ENCODE peak calls at places on chromosomes 6 and 20, in four cellular contexts. One of them, this sample, is unnamed.

GRCh38 chr6:131159578-131159977 is 24.3 kb downstream of the AKAP7 start:
- DNase-seq in activated B cell treated with CpG ODN at 0.5 μM for 24 hours: no peak
- DNase-seq in GM10248: no peak
- DNase-seq in ovary: no peak
- DNase-seq in this sample: peak

GRCh38 chr6:166996406-166996805 is 2.8 kb upstream of the CEP43 start:
- DNase-seq in ovary: no peak
- DNase-seq in activated B cell treated with CpG ODN at 0.5 μM for 24 hours: no peak
- DNase-seq in GM10248: no peak
- DNase-seq in this sample: peak

GRCh38 chr6:37137201-37137880 is 32.6 kb upstream of the PIM1 start:
- DNase-seq in GM10248: peak
- DNase-seq in ovary: no peak
- DNase-seq in activated B cell treated with CpG ODN at 0.5 μM for 24 hours: no peak
- DNase-seq in this sample: peak

GRCh38 chr6:14117158-14118090 is at the start of gene CD83:
- DNase-seq in activated B cell treated with CpG ODN at 0.5 μM for 24 hours: peak
- DNase-seq in ovary: peak
- DNase-seq in GM10248: peak
- DNase-seq in this sample: peak

GRCh38 chr6:55176958-55177357 is 2.6 kb downstream of the HCRTR2 start:
- DNase-seq in ovary: no peak
- DNase-seq in activated B cell treated with CpG ODN at 0.5 μM for 24 hours: no peak
- DNase-seq in GM10248: no peak
- DNase-seq in this sample: peak

GRCh38 chr20:46206025-46206424 is 87.9 kb downstream of the CD40 start:
- DNase-seq in GM10248: peak
- DNase-seq in ovary: no peak
- DNase-seq in activated B cell treated with CpG ODN at 0.5 μM for 24 hours: no peak
- DNase-seq in this sample: peak

GRCh38 chr20:21376631-21377030 is 20.7 kb downstream of the NKX2-4 start:
- DNase-seq in activated B cell treated with CpG ODN at 0.5 μM for 24 hours: no peak
- DNase-seq in ovary: no peak
- DNase-seq in GM10248: no peak
- DNase-seq in this sample: no peak

GRCh38 chr6:143746202-143747119 is 68.7 kb downstream of the PHACTR2 start:
- DNase-seq in GM10248: no peak
- DNase-seq in activated B cell treated with CpG ODN at 0.5 μM for 24 hours: no peak
- DNase-seq in ovary: no peak
- DNase-seq in this sample: peak

GRCh38 chr6:85405175-85405852 is 44.6 kb upstream of the NT5E start:
- DNase-seq in GM10248: peak
- DNase-seq in activated B cell treated with CpG ODN at 0.5 μM for 24 hours: no peak
- DNase-seq in ovary: no peak
- DNase-seq in this sample: no peak

GRCh38 chr20:32536861-32537656 is 48.1 kb downstream of the NOL4L start:
- DNase-seq in ovary: no peak
- DNase-seq in activated B cell treated with CpG ODN at 0.5 μM for 24 hours: peak
- DNase-seq in GM10248: no peak
- DNase-seq in this sample: no peak

GRCh38 chr6:11260249-11261038 is 28.0 kb upstream of the NEDD9 start:
- DNase-seq in ovary: no peak
- DNase-seq in GM10248: no peak
- DNase-seq in activated B cell treated with CpG ODN at 0.5 μM for 24 hours: no peak
- DNase-seq in this sample: no peak

GRCh38 chr6:142846883-142847287 is 98.1 kb downstream of the HIVEP2 start:
- DNase-seq in GM10248: no peak
- DNase-seq in activated B cell treated with CpG ODN at 0.5 μM for 24 hours: no peak
- DNase-seq in ovary: peak
- DNase-seq in this sample: peak

GRCh38 chr6:52574709-52575489 is 2.0 kb downstream of the TRAM2 start:
- DNase-seq in activated B cell treated with CpG ODN at 0.5 μM for 24 hours: no peak
- DNase-seq in ovary: no peak
- DNase-seq in GM10248: peak
- DNase-seq in this sample: peak

GRCh38 chr20:40463171-40463570 is 225.9 kb downstream of the MAFB start:
- DNase-seq in activated B cell treated with CpG ODN at 0.5 μM for 24 hours: no peak
- DNase-seq in GM10248: no peak
- DNase-seq in ovary: no peak
- DNase-seq in this sample: no peak

GRCh38 chr20:62547364-62547763 is 71.6 kb upstream of the GATA5 start:
- DNase-seq in GM10248: no peak
- DNase-seq in ovary: no peak
- DNase-seq in activated B cell treated with CpG ODN at 0.5 μM for 24 hours: no peak
- DNase-seq in this sample: no peak

GRCh38 chr6:158506577-158506976 is 53.3 kb upstream of the TMEM181 start:
- DNase-seq in activated B cell treated with CpG ODN at 0.5 μM for 24 hours: no peak
- DNase-seq in ovary: no peak
- DNase-seq in GM10248: no peak
- DNase-seq in this sample: no peak

GRCh38 chr20:58891686-58892125 is 39.2 kb downstream of the GNAS start:
- DNase-seq in activated B cell treated with CpG ODN at 0.5 μM for 24 hours: peak
- DNase-seq in ovary: peak
- DNase-seq in GM10248: peak
- DNase-seq in this sample: no peak

GRCh38 chr20:4720977-4721349 is 746 bp upstream of the PRND start:
- DNase-seq in GM10248: no peak
- DNase-seq in activated B cell treated with CpG ODN at 0.5 μM for 24 hours: no peak
- DNase-seq in ovary: no peak
- DNase-seq in this sample: no peak
- TF ChIP-seq CTCF in GM10248: no peak
- TF ChIP-seq CTCF in activated B cell treated with CpG ODN at 0.5 μM for 24 hours: no peak
- TF ChIP-seq CTCF in ovary: no peak
- TF ChIP-seq CTCF in this sample: no peak

DNA sequence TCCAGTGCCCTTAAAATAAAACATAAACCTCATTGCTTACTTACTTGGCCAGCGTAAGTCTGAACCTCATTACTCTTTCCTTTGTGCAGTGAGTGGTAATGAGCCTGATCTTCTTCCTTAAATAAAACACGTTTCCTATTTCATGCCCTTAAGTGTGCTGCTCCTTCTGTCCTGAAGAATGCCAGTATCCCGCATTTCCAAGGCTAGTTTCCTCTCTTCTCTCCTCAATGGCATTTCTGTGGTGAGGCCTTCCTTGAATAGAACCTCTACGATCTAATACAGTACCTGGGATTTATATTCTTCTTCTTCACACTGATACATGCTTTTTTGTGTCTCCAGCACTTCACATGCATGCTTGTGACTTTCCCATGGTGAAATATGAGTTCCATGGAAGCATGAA is 523.4 kb upstream of the CDH4 start:
- DNase-seq in GM10248: no peak
- DNase-seq in ovary: no peak
- DNase-seq in activated B cell treated with CpG ODN at 0.5 μM for 24 hours: no peak
- DNase-seq in this sample: no peak
- TF ChIP-seq CTCF in GM10248: no peak
- TF ChIP-seq CTCF in ovary: no peak
- TF ChIP-seq CTCF in activated B cell treated with CpG ODN at 0.5 μM for 24 hours: no peak
- TF ChIP-seq CTCF in this sample: no peak

GRCh38 chr6:63635563-63636515 is at the start of gene PHF3:
- DNase-seq in activated B cell treated with CpG ODN at 0.5 μM for 24 hours: peak
- DNase-seq in GM10248: peak
- DNase-seq in ovary: peak
- DNase-seq in this sample: peak
- TF ChIP-seq CTCF in activated B cell treated with CpG ODN at 0.5 μM for 24 hours: no peak
- TF ChIP-seq CTCF in GM10248: no peak
- TF ChIP-seq CTCF in ovary: no peak
- TF ChIP-seq CTCF in this sample: peak

GRCh38 chr6:3209114-3210023 is 18.1 kb downstream of the TUBB2B start:
- DNase-seq in activated B cell treated with CpG ODN at 0.5 μM for 24 hours: no peak
- DNase-seq in GM10248: peak
- DNase-seq in ovary: no peak
- DNase-seq in this sample: peak
- TF ChIP-seq CTCF in activated B cell treated with CpG ODN at 0.5 μM for 24 hours: no peak
- TF ChIP-seq CTCF in GM10248: peak
- TF ChIP-seq CTCF in ovary: no peak
- TF ChIP-seq CTCF in this sample: peak

GRCh38 chr6:69795469-69796080 is 1.2 kb downstream of the LMBRD1 start:
- DNase-seq in activated B cell treated with CpG ODN at 0.5 μM for 24 hours: no peak
- DNase-seq in GM10248: peak
- DNase-seq in ovary: no peak
- DNase-seq in this sample: peak
- TF ChIP-seq CTCF in activated B cell treated with CpG ODN at 0.5 μM for 24 hours: no peak
- TF ChIP-seq CTCF in GM10248: no peak
- TF ChIP-seq CTCF in ovary: no peak
- TF ChIP-seq CTCF in this sample: peak

GRCh38 chr6:41801380-41801779 is 13.9 kb downstream of the TOMM6 start:
- DNase-seq in GM10248: no peak
- DNase-seq in ovary: no peak
- DNase-seq in activated B cell treated with CpG ODN at 0.5 μM for 24 hours: no peak
- DNase-seq in this sample: peak
- TF ChIP-seq CTCF in GM10248: peak
- TF ChIP-seq CTCF in ovary: no peak
- TF ChIP-seq CTCF in activated B cell treated with CpG ODN at 0.5 μM for 24 hours: no peak
- TF ChIP-seq CTCF in this sample: peak

GRCh38 chr20:43262341-43262740 is 72.6 kb upstream of the PTPRT start:
- DNase-seq in activated B cell treated with CpG ODN at 0.5 μM for 24 hours: no peak
- DNase-seq in ovary: no peak
- DNase-seq in GM10248: no peak
- DNase-seq in this sample: no peak

DNA sequence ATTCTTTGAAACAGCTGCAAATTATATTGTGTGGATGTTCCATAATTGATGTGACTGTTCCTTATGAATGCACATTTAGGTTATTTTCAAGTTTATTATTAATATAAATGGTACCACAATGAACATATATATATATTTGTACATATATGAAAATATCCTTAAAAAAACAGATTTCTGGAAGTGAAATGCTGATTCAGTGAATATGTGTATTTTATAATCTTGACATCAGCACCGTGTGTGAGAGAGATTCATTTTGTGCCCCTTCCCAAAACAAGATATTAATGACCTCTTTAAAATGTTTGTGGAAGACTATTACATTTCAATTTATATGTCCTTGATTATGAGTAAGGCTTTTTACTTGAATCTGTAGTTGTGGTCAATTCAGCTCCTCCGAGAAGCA is 75.7 kb upstream of the PTPRT start:
- DNase-seq in activated B cell treated with CpG ODN at 0.5 μM for 24 hours: no peak
- DNase-seq in ovary: no peak
- DNase-seq in GM10248: no peak
- DNase-seq in this sample: no peak
- TF ChIP-seq CTCF in activated B cell treated with CpG ODN at 0.5 μM for 24 hours: no peak
- TF ChIP-seq CTCF in ovary: no peak
- TF ChIP-seq CTCF in GM10248: no peak
- TF ChIP-seq CTCF in this sample: no peak

DNA sequence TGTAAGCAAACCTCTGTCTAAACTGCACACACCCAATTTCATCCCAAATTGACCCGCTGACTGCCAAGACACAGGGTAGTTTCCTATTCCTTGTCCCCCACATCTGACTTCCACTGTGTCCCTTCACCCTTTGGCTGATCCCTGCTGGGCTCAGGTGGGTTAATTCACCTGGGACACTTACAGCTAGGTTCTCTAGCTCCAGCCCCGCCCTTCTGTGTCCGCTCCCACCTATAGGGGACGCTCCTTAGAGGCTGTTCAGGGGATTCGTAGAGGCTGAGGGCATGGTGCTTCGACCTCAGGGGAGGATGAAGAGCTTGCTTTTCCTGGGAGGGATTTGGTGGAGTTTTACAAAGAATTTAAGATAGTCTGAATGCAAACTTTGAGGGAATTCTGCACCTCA is 4.0 kb upstream of the CD93 start:
- DNase-seq in GM10248: no peak
- DNase-seq in activated B cell treated with CpG ODN at 0.5 μM for 24 hours: no peak
- DNase-seq in ovary: no peak
- DNase-seq in this sample: no peak
- TF ChIP-seq CTCF in GM10248: no peak
- TF ChIP-seq CTCF in activated B cell treated with CpG ODN at 0.5 μM for 24 hours: no peak
- TF ChIP-seq CTCF in ovary: no peak
- TF ChIP-seq CTCF in this sample: no peak

This sample was measured in cardiac fibroblast.